ENCODE peak calls at places on chromosomes 16 and 17, in four cellular contexts. U is GM12878, B is WTC11, Q is HepG2. I is an unnamed sample.

GRCh38 chr17:58818654-58819053 is 63.0 kb downstream of the PPM1E start:
- DNase-seq in B (no peak), U (no peak), Q (no peak), I (no peak)

GRCh38 chr17:7208027-7208571 is 11.5 kb downstream of the DLG4 start:
- DNase-seq in U (no peak), Q (no peak), B (peak), I (no peak)

GRCh38 chr16:46812781-46813555 is 18.0 kb downstream of the C16orf87 start:
- DNase-seq in U (no peak), Q (no peak), B (no peak), I (no peak)

GRCh38 chr17:48588519-48588918 is 1.5 kb downstream of the HOXB3 start:
- DNase-seq in Q (no peak), U (no peak), B (no peak), I (no peak)

GRCh38 chr16:67451704-67452435 is 20.9 kb downstream of the HSD11B2 start:
- DNase-seq in B (no peak), U (no peak), Q (no peak), I (no peak)

GRCh38 chr16:62205459-62205858 is 169.2 kb upstream of the CDH8 start:
- DNase-seq in Q (no peak), B (no peak), U (no peak), I (no peak)

GRCh38 chr16:15502041-15502725 is 67.8 kb downstream of the BMERB1 start:
- DNase-seq in U (no peak), Q (peak), B (no peak), I (peak)

GRCh38 chr17:19017401-19017800 is 12.8 kb upstream of the FAM83G start:
- DNase-seq in U (no peak), B (no peak), Q (no peak), I (no peak)

GRCh38 chr17:32536736-32537646 is 50.2 kb downstream of the CDK5R1 start:
- DNase-seq in Q (no peak), B (no peak), U (no peak), I (peak)

GRCh38 chr16:8869212-8869987 is 594 bp upstream of the CARHSP1 start:
- DNase-seq in U (no peak), Q (peak), B (peak), I (peak)

GRCh38 chr16:70151941-70152509 is 21.6 kb upstream of the CLEC18C start:
- DNase-seq in U (no peak), Q (no peak), B (no peak), I (peak)

GRCh38 chr17:65231662-65232335 is 94.6 kb downstream of the RGS9 start:
- DNase-seq in B (peak), Q (peak), U (peak), I (peak)

GRCh38 chr16:66026211-66026610 is 340.3 kb upstream of the CDH5 start:
- DNase-seq in U (no peak), Q (no peak), B (peak), I (peak)

GRCh38 chr17:1360975-1361374 is 39.0 kb downstream of the YWHAE start:
- DNase-seq in U (no peak), Q (no peak), B (no peak), I (no peak)

GRCh38 chr17:49218941-49219913 is 8.7 kb downstream of the ABI3 start:
- DNase-seq in Q (no peak), B (peak), U (peak), I (peak)

GRCh38 chr17:79009397-79010303 is at the start of gene CANT1:
- DNase-seq in U (peak), B (peak), Q (peak), I (peak)

GRCh38 chr17:81160747-81161453 is 4.4 kb upstream of the PVALEF start:
- DNase-seq in B (no peak), Q (no peak), U (no peak), I (peak)

GRCh38 chr17:12599185-12599920 is 66.3 kb upstream of the MYOCD start:
- DNase-seq in U (no peak), B (no peak), Q (no peak), I (no peak)

GRCh38 chr17:6775871-6776405 is at the start of gene FBXO39:
- DNase-seq in U (no peak), B (peak), Q (no peak), I (no peak)

GRCh38 chr17:8900626-8901585 is 33.4 kb upstream of the PIK3R6 start:
- DNase-seq in Q (no peak), B (no peak), U (peak), I (no peak)

GRCh38 chr17:67245694-67246397 is 850 bp upstream of the HELZ start:
- DNase-seq in U (no peak), Q (peak), B (peak), I (peak)

GRCh38 chr16:27665881-27666280 is 115.9 kb downstream of the KATNIP start:
- DNase-seq in Q (no peak), B (no peak), U (no peak), I (no peak)

GRCh38 chr17:61556224-61557188 is 34.5 kb downstream of the NACA2 start:
- DNase-seq in B (no peak), U (no peak), Q (no peak), I (no peak)

GRCh38 chr17:72069744-72070143 is 51.1 kb upstream of the SOX9 start:
- DNase-seq in B (no peak), Q (no peak), U (no peak), I (no peak)

GRCh38 chr17:3810019-3810418 is 9.0 kb upstream of the ITGAE start:
- DNase-seq in Q (no peak), U (no peak), B (no peak), I (no peak)

GRCh38 chr16:27839419-27839818 is 224.1 kb downstream of the GSG1L start:
- DNase-seq in B (no peak), U (no peak), Q (no peak), I (peak)

GRCh38 chr16:62832214-62832613 is 796.0 kb upstream of the CDH8 start:
- DNase-seq in B (no peak), Q (no peak), U (no peak), I (no peak)

DNA sequence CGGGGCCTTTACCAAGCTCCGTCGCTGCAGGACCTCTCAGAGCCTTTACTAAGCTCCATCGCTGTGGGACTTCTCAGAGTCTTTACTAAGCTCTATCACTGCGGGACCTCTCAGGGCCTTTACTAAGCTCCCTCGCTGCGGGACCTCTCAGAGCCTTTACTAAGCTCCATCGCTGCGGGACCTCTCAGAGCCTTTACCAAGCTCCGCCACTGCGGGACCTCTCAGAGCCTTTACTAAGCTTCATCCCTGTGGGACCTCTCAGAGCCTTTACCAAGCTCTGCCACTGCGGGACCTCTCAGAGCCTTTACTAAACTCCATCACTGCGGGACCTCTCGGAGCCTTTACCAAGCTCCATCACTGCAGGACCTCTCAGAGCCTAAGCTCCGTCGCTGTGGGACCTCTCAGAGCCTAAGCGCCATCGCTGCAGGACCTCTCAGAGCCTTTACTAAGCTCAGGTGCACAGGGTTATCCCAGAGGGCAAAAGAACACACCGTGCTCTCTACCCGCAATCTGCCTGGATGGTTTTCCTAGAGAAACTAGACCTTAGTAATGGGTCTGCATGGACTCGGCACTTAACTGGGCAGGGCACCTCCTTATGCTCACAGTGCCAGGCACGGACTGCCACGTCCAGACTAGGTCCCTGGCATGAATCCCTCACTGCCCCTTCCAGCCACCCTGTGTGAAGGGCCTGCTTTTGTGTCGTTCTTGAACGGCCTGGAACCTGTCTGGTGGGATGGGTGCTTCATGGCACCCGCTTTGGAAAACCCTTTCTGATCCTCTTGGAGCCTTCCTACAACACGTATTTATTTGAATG is 69.2 kb upstream of the DOC2B start:
- DNase-seq in B (peak), Q (no peak), U (no peak), I (no peak)
- TF ChIP-seq CBFB in B (no peak), Q (no peak), U (no peak), I (no peak)

GRCh38 chr16:80530479-80530878 is 10.3 kb upstream of the DYNLRB2 start:
- DNase-seq in Q (no peak), B (no peak), U (no peak), I (no peak)

GRCh38 chr16:80527297-80527696 is 13.5 kb upstream of the DYNLRB2 start:
- DNase-seq in U (no peak), B (peak), Q (peak), I (no peak)

GRCh38 chr16:80525420-80525819 is 15.4 kb upstream of the DYNLRB2 start:
- DNase-seq in U (no peak), B (no peak), Q (no peak), I (no peak)

GRCh38 chr16:80526418-80527061 is 14.3 kb upstream of the DYNLRB2 start:
- DNase-seq in U (no peak), Q (peak), B (peak), I (peak)
- TF ChIP-seq CBFB in U (no peak), Q (no peak), B (no peak), I (no peak)

GRCh38 chr16:81444448-81445121 is at the start of gene CMIP:
- DNase-seq in B (peak), U (no peak), Q (peak), I (peak)
- TF ChIP-seq CBFB in B (no peak), U (no peak), Q (no peak), I (no peak)

GRCh38 chr17:39199986-39200879 is at the start of gene RPL19:
- DNase-seq in B (peak), Q (peak), U (peak), I (peak)
- TF ChIP-seq CBFB in B (no peak), Q (peak), U (peak), I (no peak)

DNA sequence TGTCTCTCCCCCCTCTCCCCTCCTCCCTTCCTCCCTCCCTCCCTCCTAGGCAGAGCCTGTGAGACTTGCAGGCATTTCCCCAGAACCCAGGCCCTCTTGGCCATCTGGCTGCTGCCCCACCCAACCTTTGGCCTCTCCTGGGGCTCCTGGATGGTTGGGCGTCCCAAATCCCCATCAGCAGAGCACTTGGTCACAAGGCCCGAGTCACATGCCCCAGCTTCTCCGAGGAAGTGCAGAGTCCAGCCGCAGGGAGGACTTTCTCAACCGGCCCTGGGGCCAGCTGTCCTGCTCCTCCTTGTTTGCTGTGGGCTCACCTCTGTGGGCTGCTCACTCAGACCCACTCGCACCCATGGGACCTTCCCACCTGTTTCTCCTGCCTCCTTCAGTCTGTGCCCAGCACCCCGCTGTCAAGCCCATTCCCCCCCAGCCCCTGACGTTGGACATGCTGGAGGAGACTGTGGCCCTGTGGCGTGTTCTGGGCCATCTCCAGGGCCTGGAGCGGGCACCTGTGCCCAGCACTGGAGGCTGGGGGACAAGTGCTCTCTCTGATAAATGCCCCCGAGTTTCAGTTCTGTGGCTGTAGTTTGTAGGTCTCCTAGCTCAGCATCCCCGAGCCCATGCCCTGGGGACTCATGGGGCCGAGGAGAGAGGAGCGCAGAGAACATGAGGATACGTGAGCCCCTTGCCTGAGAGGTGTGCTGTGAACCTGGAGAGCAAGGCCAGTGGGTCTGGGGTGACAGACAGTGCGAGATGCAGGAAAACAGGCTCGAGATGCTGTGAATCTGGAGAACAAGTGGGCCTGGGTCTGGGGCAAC is 42.3 kb upstream of the ZNF750 start:
- DNase-seq in Q (peak), U (no peak), B (no peak), I (no peak)
- TF ChIP-seq CBFB in Q (peak), U (no peak), B (no peak), I (no peak)

GRCh38 chr16:85490971-85491771 is 122.0 kb upstream of the GSE1 start:
- DNase-seq in Q (peak), B (peak), U (no peak), I (peak)
- TF ChIP-seq CBFB in Q (no peak), B (no peak), U (no peak), I (no peak)

GRCh38 chr17:77875051-77875780 is 83.3 kb upstream of the TNRC6C start:
- DNase-seq in B (no peak), Q (no peak), U (no peak), I (no peak)

GRCh38 chr17:77872199-77872598 is 86.3 kb upstream of the TNRC6C start:
- DNase-seq in B (no peak), Q (no peak), U (no peak), I (no peak)

GRCh38 chr17:77874303-77875050 is 84.0 kb upstream of the TNRC6C start:
- DNase-seq in B (no peak), Q (no peak), U (no peak), I (no peak)

GRCh38 chr17:77872714-77873517 is 85.6 kb upstream of the TNRC6C start:
- DNase-seq in B (no peak), U (no peak), Q (no peak), I (no peak)

GRCh38 chr17:77873518-77874302 is 84.8 kb upstream of the TNRC6C start:
- DNase-seq in B (no peak), U (no peak), Q (no peak), I (no peak)
- TF ChIP-seq CBFB in B (no peak), U (no peak), Q (no peak), I (no peak)

DNA sequence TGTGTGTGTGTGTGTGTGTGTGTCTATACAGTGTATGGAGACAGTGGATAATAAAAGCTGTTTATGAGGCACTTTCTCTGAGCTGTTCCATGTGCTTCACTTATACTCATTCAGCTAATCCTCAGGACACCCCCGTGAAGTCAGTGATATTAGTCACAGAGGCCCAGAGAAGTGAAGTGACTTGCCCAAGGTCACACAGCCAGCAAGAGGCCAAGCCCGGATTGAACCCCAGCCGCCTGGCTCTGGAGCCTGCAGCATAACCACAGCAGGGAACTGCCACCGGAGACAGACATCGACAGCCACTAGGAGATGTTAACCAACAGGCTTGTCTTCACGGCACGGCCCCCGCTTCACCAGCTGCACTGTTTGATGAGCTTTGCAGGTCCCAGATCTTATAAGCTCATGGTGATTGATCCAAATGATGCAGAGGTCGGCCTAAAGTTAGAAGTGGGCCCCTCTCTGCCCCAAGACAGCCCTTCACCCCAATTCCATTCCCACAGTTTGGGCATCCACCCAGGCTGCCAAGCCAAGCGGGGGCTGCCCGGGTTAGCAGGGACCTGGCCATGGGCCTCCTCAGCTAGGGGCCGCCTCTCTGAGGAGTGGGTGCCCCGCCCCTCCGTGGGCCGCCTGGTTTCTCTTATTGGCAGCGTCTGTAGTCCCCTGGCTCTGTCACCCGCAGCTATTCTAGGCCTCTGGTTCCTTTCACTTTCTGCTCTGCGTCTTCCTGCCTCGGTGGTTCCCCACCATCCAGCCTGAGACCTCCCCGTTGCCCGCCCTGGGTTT is 30.9 kb downstream of the SOCS1 start:
- DNase-seq in Q (no peak), B (no peak), U (peak), I (no peak)
- TF ChIP-seq CBFB in Q (no peak), B (no peak), U (peak), I (no peak)